ENCODE peak calls at places on chromosome 17, in seven cellular contexts. X, D, K, E, V, B and I are unnamed samples.

GRCh38 chr17:37065486-37066321 is 117.0 kb downstream of the AATF start:
- DNase-seq in X (peak), D (no peak), K (no peak), E (no peak), V (no peak), B (no peak), I (no peak)

GRCh38 chr17:47643116-47643515 is 6.6 kb upstream of the KPNB1 start:
- DNase-seq in X (no peak), D (no peak), K (no peak), E (no peak), V (no peak), B (no peak), I (no peak)

GRCh38 chr17:48489781-48490180 is 41.0 kb downstream of the HOXB1 start:
- DNase-seq in X (no peak), D (no peak), K (no peak), E (no peak), V (no peak), B (no peak), I (no peak)

GRCh38 chr17:3695129-3695722 is 729 bp downstream of the P2RX5 start:
- DNase-seq in X (no peak), D (no peak), K (no peak), E (no peak), V (no peak), B (no peak), I (no peak)

GRCh38 chr17:58351710-58352017 is 337 bp downstream of the SUPT4H1 start:
- DNase-seq in X (no peak), D (no peak), K (peak), E (no peak), V (no peak), B (no peak), I (no peak)

GRCh38 chr17:79591695-79592094 is 19.2 kb downstream of the RBFOX3 start:
- DNase-seq in X (no peak), D (no peak), K (no peak), E (no peak), V (no peak), B (no peak), I (no peak)

GRCh38 chr17:8720596-8720995 is 24.0 kb downstream of the CCDC42 start:
- DNase-seq in X (no peak), D (no peak), K (no peak), E (no peak), V (no peak), B (peak), I (no peak)

GRCh38 chr17:19659366-19660177 is 11.0 kb downstream of the ALDH3A2 start:
- DNase-seq in X (no peak), D (no peak), K (no peak), E (no peak), V (no peak), B (no peak), I (no peak)

GRCh38 chr17:52828621-52829020 is 670.1 kb upstream of the CA10 start:
- DNase-seq in X (no peak), D (no peak), K (no peak), E (no peak), V (no peak), B (no peak), I (no peak)

GRCh38 chr17:31787082-31787481 is 72.0 kb downstream of the COPRS start:
- DNase-seq in X (no peak), D (no peak), K (no peak), E (no peak), V (no peak), B (no peak), I (no peak)
- H2BK5ac ChIP-seq in X (no peak), D (no peak), K (no peak), E (no peak), V (no peak), B (no peak), I (no peak)

DNA sequence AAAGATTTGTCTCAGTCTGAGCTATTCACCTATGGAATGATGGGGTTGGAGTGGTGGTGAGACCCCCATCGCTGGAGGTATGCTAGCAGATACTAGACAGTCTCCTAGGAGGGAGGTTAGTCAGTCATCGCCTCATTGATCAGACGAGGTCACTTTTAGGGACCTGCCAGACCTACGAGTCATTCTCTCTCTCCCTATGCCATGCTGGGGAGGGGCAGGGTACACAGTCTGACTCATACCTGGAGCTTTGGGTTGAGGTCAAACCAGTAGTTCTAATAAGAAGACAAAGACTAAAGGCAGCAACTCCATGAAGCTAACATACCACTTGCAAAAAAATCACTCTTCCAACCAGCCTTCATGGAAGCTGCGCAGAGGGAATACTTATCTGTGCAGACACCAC is 236.7 kb upstream of the NLRP1 start:
- DNase-seq in X (peak), D (peak), K (no peak), E (no peak), V (peak), B (no peak), I (peak)
- H2AK5ac ChIP-seq in X (no peak), D (no peak), K (no peak), E (no peak), V (no peak), B (no peak), I (no peak)

GRCh38 chr17:18256776-18257175 is 1.8 kb downstream of the FLII start:
- DNase-seq in X (no peak), D (no peak), K (no peak), E (no peak), V (no peak), B (no peak), I (no peak)

GRCh38 chr17:18257747-18258355 is 687 bp downstream of the FLII start:
- DNase-seq in X (peak), D (peak), K (no peak), E (no peak), V (peak), B (peak), I (peak)

GRCh38 chr17:18254888-18255649 is 3.5 kb downstream of the FLII start:
- DNase-seq in X (no peak), D (no peak), K (no peak), E (no peak), V (no peak), B (no peak), I (no peak)

GRCh38 chr17:18257268-18257681 is 1.3 kb downstream of the FLII start:
- DNase-seq in X (peak), D (no peak), K (no peak), E (no peak), V (peak), B (no peak), I (no peak)

DNA sequence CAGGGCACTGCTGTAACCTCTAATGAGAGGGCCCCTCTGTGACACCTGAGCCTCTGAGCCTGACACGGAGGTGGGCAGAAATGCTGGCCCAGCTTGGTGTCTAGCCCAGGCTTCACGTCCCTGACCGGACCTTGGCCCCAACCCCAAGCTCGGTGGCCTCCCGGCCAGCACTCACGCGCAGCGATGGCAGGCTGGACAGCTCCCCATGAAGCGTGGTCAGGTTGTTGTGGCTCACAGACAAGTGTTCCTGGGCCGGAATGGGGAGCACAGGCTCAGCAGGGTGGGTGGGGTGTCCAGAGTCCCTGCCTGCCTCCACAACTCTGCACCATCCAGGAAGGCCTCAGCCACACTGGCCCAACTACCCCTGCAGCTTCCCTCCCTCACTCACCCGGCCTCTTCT is 2.2 kb downstream of the FLII start:
- DNase-seq in X (no peak), D (no peak), K (no peak), E (no peak), V (no peak), B (no peak), I (no peak)
- H2BK5ac ChIP-seq in X (no peak), D (no peak), K (no peak), E (no peak), V (no peak), B (no peak), I (no peak)

DNA sequence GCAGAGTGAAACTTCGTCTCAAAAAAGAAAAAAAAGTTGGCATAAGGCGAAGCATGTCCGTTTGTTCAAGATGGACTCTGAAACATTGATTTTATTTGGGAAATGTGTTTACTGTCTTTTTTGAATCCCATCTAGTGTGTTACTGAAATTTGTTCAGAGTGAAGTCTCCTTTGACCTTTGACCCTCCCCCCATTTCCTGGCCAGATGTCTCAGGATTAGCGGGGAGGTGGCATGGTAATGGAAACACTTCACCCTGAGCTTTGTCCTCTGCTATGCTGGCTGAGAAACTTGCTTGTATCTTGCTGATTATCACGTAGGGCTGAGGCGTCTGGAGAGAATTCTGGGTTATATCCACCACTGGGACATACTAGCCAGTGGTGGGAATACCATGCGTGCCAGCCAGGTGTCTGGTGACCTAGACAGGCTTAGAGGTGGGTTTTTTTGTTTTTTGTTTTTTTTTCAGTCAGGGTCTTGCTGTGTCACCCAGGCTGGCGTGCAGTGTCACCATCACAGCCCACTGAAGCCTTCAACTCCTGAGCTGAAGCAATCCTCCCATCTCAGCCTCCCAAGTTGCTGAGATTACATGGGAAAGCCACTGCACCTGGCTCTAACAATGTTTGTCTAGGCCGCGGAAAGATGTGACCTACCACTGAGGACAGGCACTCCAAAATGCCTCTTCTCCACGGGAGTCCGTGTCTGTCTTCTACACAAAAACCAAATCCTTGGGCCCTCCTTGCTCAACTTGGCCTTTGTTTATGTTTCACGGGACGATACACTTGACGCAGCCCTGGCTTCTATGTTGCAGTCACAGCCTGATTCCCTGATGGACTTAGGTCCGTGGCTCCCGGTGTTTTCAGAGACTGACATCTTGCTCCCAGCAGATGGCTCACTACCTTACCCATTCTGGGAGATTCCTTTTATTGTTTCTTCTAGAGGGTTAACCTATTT is 6.6 kb upstream of the GALK1 start:
- DNase-seq in X (peak), D (peak), K (no peak), E (no peak), V (no peak), B (no peak), I (peak)
- H2AK5ac ChIP-seq in X (no peak), D (no peak), K (no peak), E (no peak), V (no peak), B (no peak), I (no peak)

GRCh38 chr17:42459256-42459982 is 741 bp downstream of the ATP6V0A1 start:
- DNase-seq in X (peak), D (peak), K (no peak), E (no peak), V (peak), B (peak), I (peak)
- H2BK5ac ChIP-seq in X (no peak), D (peak), K (no peak), E (no peak), V (no peak), B (no peak), I (no peak)

GRCh38 chr17:7222093-7222971 is 2.6 kb downstream of the ACADVL start:
- DNase-seq in X (peak), D (no peak), K (no peak), E (no peak), V (no peak), B (no peak), I (no peak)

GRCh38 chr17:7219812-7220592 is at the start of the genes ACADVL and DLG4:
- DNase-seq in X (peak), D (peak), K (peak), E (no peak), V (peak), B (peak), I (peak)

GRCh38 chr17:7222972-7223292 is 3.2 kb downstream of the ACADVL start:
- DNase-seq in X (peak), D (no peak), K (no peak), E (no peak), V (no peak), B (no peak), I (no peak)

GRCh38 chr17:7220593-7221280 is 999 bp downstream of the ACADVL start:
- DNase-seq in X (peak), D (peak), K (no peak), E (no peak), V (peak), B (no peak), I (peak)

DNA sequence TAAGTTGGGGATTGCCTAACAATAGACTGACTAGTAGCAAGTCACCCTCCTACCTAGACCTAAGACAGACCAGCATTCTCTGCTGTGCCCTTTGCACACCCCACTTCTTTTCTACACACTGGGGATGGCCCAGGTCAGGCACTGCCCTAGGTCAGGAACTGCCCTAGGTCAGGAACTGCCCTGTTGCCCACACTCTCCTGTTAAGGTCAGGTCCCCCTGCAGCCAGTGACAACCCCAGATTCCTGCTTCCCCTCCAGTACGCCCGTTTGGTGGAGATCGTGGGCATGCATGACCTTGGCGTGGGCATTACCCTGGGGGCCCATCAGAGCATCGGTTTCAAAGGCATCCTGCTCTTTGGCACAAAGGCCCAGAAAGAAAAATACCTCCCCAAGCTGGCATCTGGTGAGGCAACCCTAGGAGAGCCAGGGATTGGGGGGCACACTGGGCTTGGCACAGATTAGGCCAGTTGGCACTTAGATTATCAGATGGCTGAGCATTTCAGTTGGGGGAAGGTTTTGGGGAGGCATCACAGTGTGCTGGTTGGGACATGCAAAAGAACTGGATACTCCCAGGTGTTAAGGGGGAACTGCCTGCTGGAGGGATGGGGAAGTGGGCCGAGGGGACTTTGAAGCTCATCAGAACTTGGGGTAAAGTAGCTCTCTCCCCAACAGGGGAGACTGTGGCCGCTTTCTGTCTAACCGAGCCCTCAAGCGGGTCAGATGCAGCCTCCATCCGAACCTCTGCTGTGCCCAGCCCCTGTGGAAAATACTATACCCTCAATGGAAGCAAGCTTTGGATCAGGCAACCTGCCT is 1.7 kb downstream of the ACADVL start:
- DNase-seq in X (peak), D (no peak), K (no peak), E (no peak), V (no peak), B (no peak), I (no peak)
- H2AK5ac ChIP-seq in X (no peak), D (no peak), K (no peak), E (no peak), V (no peak), B (no peak), I (peak)

DNA sequence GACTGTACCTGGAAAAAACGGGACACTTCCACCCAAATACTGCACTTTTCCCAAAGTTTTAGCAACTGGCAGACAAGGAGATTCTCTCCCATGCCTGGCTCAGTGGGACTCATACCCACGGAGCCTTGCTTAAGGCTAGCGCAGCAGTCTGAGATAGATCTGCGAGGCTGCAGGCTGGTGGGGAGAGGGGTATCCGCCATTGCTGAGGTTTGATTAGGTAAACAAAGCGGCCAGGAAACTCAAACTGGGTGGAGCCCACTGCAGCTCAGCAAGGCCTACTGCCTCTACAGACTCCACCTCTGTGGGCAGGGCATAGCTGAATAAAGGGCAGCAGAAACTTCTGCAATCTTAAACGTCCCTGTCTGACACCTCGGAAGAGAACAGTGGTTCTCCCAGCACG is 44.8 kb downstream of the UTP18 start:
- DNase-seq in X (no peak), D (no peak), K (no peak), E (no peak), V (no peak), B (no peak), I (no peak)
- H2BK5ac ChIP-seq in X (no peak), D (no peak), K (no peak), E (no peak), V (no peak), B (no peak), I (no peak)

DNA sequence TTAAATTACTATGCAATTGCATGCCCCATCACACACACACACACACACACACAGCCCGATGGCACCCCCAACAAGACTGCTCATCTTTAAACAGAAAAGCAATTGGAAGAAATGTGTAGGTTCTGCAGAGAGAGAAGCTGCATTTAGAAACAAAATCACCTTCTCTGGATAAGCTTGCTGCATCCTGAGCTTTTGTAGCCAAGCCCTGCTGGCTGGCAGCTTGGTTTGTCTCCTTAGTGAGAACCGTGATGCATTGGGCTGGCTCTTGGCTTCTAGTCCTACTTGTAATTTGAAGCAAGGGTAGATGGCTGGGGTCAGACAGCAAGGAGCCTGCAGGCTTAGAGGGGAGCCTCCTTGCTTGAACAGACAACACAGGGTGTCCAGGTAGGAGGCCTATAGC is 153.8 kb downstream of the SOX9 start:
- DNase-seq in X (no peak), D (no peak), K (no peak), E (no peak), V (no peak), B (no peak), I (no peak)
- H2AK5ac ChIP-seq in X (no peak), D (no peak), K (no peak), E (no peak), V (no peak), B (no peak), I (no peak)

GRCh38 chr17:66171692-66172091 is 20.2 kb downstream of the CEP112 start:
- DNase-seq in X (no peak), D (no peak), K (no peak), E (no peak), V (no peak), B (no peak), I (no peak)

GRCh38 chr17:66171172-66171571 is 20.8 kb downstream of the CEP112 start:
- DNase-seq in X (no peak), D (no peak), K (no peak), E (no peak), V (no peak), B (no peak), I (no peak)

GRCh38 chr17:66165537-66166123 is 26.3 kb downstream of the CEP112 start:
- DNase-seq in X (no peak), D (peak), K (peak), E (no peak), V (peak), B (peak), I (peak)

GRCh38 chr17:66169839-66170238 is 22.1 kb downstream of the CEP112 start:
- DNase-seq in X (no peak), D (no peak), K (no peak), E (no peak), V (no peak), B (no peak), I (no peak)

GRCh38 chr17:66167189-66167815 is 24.6 kb downstream of the CEP112 start:
- DNase-seq in X (no peak), D (no peak), K (no peak), E (no peak), V (no peak), B (no peak), I (peak)
- H2BK5ac ChIP-seq in X (no peak), D (no peak), K (no peak), E (no peak), V (no peak), B (no peak), I (no peak)

GRCh38 chr17:1055231-1055630 is 58.3 kb downstream of the TIMM22 start:
- DNase-seq in X (no peak), D (no peak), K (no peak), E (no peak), V (no peak), B (no peak), I (no peak)

GRCh38 chr17:1050996-1051925 is 54.3 kb downstream of the TIMM22 start:
- DNase-seq in X (no peak), D (no peak), K (no peak), E (no peak), V (no peak), B (no peak), I (peak)

GRCh38 chr17:1055751-1056645 is 59.1 kb downstream of the TIMM22 start:
- DNase-seq in X (peak), D (peak), K (peak), E (no peak), V (peak), B (peak), I (peak)

GRCh38 chr17:1054656-1055055 is 57.7 kb downstream of the TIMM22 start:
- DNase-seq in X (no peak), D (no peak), K (no peak), E (no peak), V (no peak), B (no peak), I (no peak)

GRCh38 chr17:1053661-1054360 is 56.9 kb downstream of the TIMM22 start:
- DNase-seq in X (no peak), D (no peak), K (no peak), E (no peak), V (no peak), B (no peak), I (no peak)
- H2AK5ac ChIP-seq in X (no peak), D (peak), K (no peak), E (no peak), V (no peak), B (no peak), I (no peak)